ENCODE peak calls at places on chromosomes 16 and 17, in seven cellular contexts. One of them, this sample, is unnamed.

GRCh38 chr16:10831899-10832886 is 13.6 kb upstream of the TVP23A start:
- DNase-seq in progenitor cell of endocrine pancreas: no peak
- DNase-seq in omental fat pad: no peak
- DNase-seq in neural progenitor cell: no peak
- DNase-seq in endodermal cell: no peak
- DNase-seq in heart left ventricle: no peak
- DNase-seq in endothelial cell: no peak
- DNase-seq in this sample: no peak

GRCh38 chr17:10725262-10725661 is 4.6 kb downstream of the TMEM220 start:
- DNase-seq in neural progenitor cell: no peak
- DNase-seq in progenitor cell of endocrine pancreas: no peak
- DNase-seq in endodermal cell: no peak
- DNase-seq in heart left ventricle: no peak
- DNase-seq in omental fat pad: no peak
- DNase-seq in endothelial cell: no peak
- DNase-seq in this sample: no peak

GRCh38 chr16:74199066-74199841 is 97.4 kb upstream of the PSMD7 start:
- DNase-seq in omental fat pad: no peak
- DNase-seq in progenitor cell of endocrine pancreas: no peak
- DNase-seq in endothelial cell: no peak
- DNase-seq in neural progenitor cell: no peak
- DNase-seq in heart left ventricle: no peak
- DNase-seq in endodermal cell: no peak
- DNase-seq in this sample: no peak

GRCh38 chr17:37743612-37743874 is 1.3 kb downstream of the HNF1B start:
- DNase-seq in heart left ventricle: no peak
- DNase-seq in endodermal cell: peak; percentile 88
- DNase-seq in endothelial cell: peak; percentile 30
- DNase-seq in omental fat pad: no peak
- DNase-seq in neural progenitor cell: peak; percentile 66
- DNase-seq in progenitor cell of endocrine pancreas: peak; percentile 36
- DNase-seq in this sample: peak; percentile 91

GRCh38 chr17:39240631-39241030 is 14.9 kb upstream of the STAC2 start:
- DNase-seq in endodermal cell: no peak
- DNase-seq in progenitor cell of endocrine pancreas: no peak
- DNase-seq in neural progenitor cell: no peak
- DNase-seq in endothelial cell: no peak
- DNase-seq in heart left ventricle: no peak
- DNase-seq in omental fat pad: no peak
- DNase-seq in this sample: no peak

GRCh38 chr17:56314026-56314425 is 160.8 kb downstream of the ANKFN1 start:
- DNase-seq in endodermal cell: no peak
- DNase-seq in endothelial cell: no peak
- DNase-seq in progenitor cell of endocrine pancreas: no peak
- DNase-seq in heart left ventricle: no peak
- DNase-seq in omental fat pad: no peak
- DNase-seq in neural progenitor cell: no peak
- DNase-seq in this sample: no peak

GRCh38 chr16:35629001-35629400 is 2169.6 kb downstream of the TP53TG3F start:
- DNase-seq in progenitor cell of endocrine pancreas: no peak
- DNase-seq in endodermal cell: no peak
- DNase-seq in neural progenitor cell: no peak
- DNase-seq in endothelial cell: no peak
- DNase-seq in heart left ventricle: no peak
- DNase-seq in omental fat pad: no peak
- DNase-seq in this sample: no peak

GRCh38 chr17:77140878-77141767 is at the start of gene SEC14L1:
- DNase-seq in progenitor cell of endocrine pancreas: peak; percentile 28
- DNase-seq in endothelial cell: peak; percentile 47
- DNase-seq in endodermal cell: peak; percentile 93
- DNase-seq in heart left ventricle: peak; percentile 44
- DNase-seq in omental fat pad: no peak
- DNase-seq in neural progenitor cell: peak; percentile 79
- DNase-seq in this sample: peak; percentile 25

GRCh38 chr16:79062336-79062735 is 538.2 kb downstream of the MAF start:
- DNase-seq in endothelial cell: no peak
- DNase-seq in endodermal cell: peak; percentile 57
- DNase-seq in heart left ventricle: no peak
- DNase-seq in progenitor cell of endocrine pancreas: no peak
- DNase-seq in neural progenitor cell: no peak
- DNase-seq in omental fat pad: no peak
- DNase-seq in this sample: no peak

GRCh38 chr16:86708431-86708830 is 130.1 kb downstream of the FOXL1 start:
- DNase-seq in endothelial cell: no peak
- DNase-seq in neural progenitor cell: no peak
- DNase-seq in endodermal cell: no peak
- DNase-seq in omental fat pad: no peak
- DNase-seq in progenitor cell of endocrine pancreas: no peak
- DNase-seq in heart left ventricle: no peak
- DNase-seq in this sample: no peak

GRCh38 chr16:8867483-8868271 is 1.1 kb downstream of the CARHSP1 start:
- DNase-seq in neural progenitor cell: peak; percentile 62
- DNase-seq in endothelial cell: no peak
- DNase-seq in progenitor cell of endocrine pancreas: no peak
- DNase-seq in endodermal cell: peak; percentile 76
- DNase-seq in omental fat pad: peak; percentile 51
- DNase-seq in heart left ventricle: peak; percentile 54
- DNase-seq in this sample: peak; percentile 64

GRCh38 chr16:5025171-5025632 is 8.5 kb downstream of the NAGPA start:
- DNase-seq in heart left ventricle: no peak
- DNase-seq in neural progenitor cell: peak; percentile 86
- DNase-seq in endodermal cell: peak; percentile 93
- DNase-seq in endothelial cell: peak; percentile 55
- DNase-seq in omental fat pad: no peak
- DNase-seq in progenitor cell of endocrine pancreas: no peak
- DNase-seq in this sample: peak; percentile 28
- TF ChIP-seq CTCF in heart left ventricle: no peak
- TF ChIP-seq CTCF in neural progenitor cell: peak; percentile 69
- TF ChIP-seq CTCF in endodermal cell: peak; percentile 84
- TF ChIP-seq CTCF in endothelial cell: no peak
- TF ChIP-seq CTCF in omental fat pad: no peak
- TF ChIP-seq CTCF in progenitor cell of endocrine pancreas: peak; percentile 52
- TF ChIP-seq CTCF in this sample: peak; percentile 11

GRCh38 chr16:2386990-2387389 is 42.3 kb upstream of the CCNF start:
- DNase-seq in omental fat pad: no peak
- DNase-seq in endothelial cell: peak; percentile 6
- DNase-seq in endodermal cell: peak; percentile 80
- DNase-seq in progenitor cell of endocrine pancreas: no peak
- DNase-seq in neural progenitor cell: peak; percentile 17
- DNase-seq in heart left ventricle: no peak
- DNase-seq in this sample: no peak
- TF ChIP-seq CTCF in omental fat pad: no peak
- TF ChIP-seq CTCF in endothelial cell: peak; percentile 53
- TF ChIP-seq CTCF in endodermal cell: peak; percentile 77
- TF ChIP-seq CTCF in progenitor cell of endocrine pancreas: peak; percentile 50
- TF ChIP-seq CTCF in neural progenitor cell: peak; percentile 41
- TF ChIP-seq CTCF in heart left ventricle: no peak
- TF ChIP-seq CTCF in this sample: peak; percentile 31

DNA sequence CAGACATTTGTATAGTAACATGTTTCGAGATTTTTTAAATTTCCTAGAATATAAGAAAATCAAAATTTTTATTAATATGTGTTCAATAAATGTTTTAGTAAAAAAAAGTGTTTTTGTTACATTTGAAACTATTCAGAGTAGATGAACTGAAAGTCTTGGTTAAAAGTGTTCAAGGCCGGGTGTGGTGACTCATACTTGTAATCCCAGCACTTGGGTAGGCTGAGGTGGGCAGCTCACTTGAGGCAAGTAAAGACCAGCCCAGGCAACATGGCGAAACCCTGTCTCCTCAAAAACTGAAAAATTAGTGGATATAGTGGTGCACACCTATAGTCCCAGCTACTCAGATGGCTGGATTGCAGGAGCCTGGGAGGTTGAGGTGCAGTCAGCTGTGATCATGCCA is 16.8 kb upstream of the PHKG2 start:
- DNase-seq in progenitor cell of endocrine pancreas: no peak
- DNase-seq in neural progenitor cell: no peak
- DNase-seq in endothelial cell: no peak
- DNase-seq in omental fat pad: no peak
- DNase-seq in heart left ventricle: no peak
- DNase-seq in endodermal cell: no peak
- DNase-seq in this sample: no peak
- TF ChIP-seq CTCF in progenitor cell of endocrine pancreas: no peak
- TF ChIP-seq CTCF in neural progenitor cell: no peak
- TF ChIP-seq CTCF in endothelial cell: no peak
- TF ChIP-seq CTCF in omental fat pad: no peak
- TF ChIP-seq CTCF in heart left ventricle: no peak
- TF ChIP-seq CTCF in endodermal cell: no peak
- TF ChIP-seq CTCF in this sample: no peak

GRCh38 chr16:6232060-6232459 is 1100.6 kb upstream of the RBFOX1 start:
- DNase-seq in omental fat pad: no peak
- DNase-seq in neural progenitor cell: no peak
- DNase-seq in progenitor cell of endocrine pancreas: no peak
- DNase-seq in endothelial cell: no peak
- DNase-seq in endodermal cell: no peak
- DNase-seq in heart left ventricle: no peak
- DNase-seq in this sample: no peak
- TF ChIP-seq CTCF in omental fat pad: no peak
- TF ChIP-seq CTCF in neural progenitor cell: no peak
- TF ChIP-seq CTCF in progenitor cell of endocrine pancreas: no peak
- TF ChIP-seq CTCF in endothelial cell: no peak
- TF ChIP-seq CTCF in endodermal cell: no peak
- TF ChIP-seq CTCF in heart left ventricle: no peak
- TF ChIP-seq CTCF in this sample: no peak

GRCh38 chr17:82616021-82616703 is 32.1 kb downstream of the WDR45B start:
- DNase-seq in neural progenitor cell: no peak
- DNase-seq in endodermal cell: no peak
- DNase-seq in endothelial cell: no peak
- DNase-seq in progenitor cell of endocrine pancreas: no peak
- DNase-seq in heart left ventricle: no peak
- DNase-seq in omental fat pad: no peak
- DNase-seq in this sample: no peak

GRCh38 chr17:82619211-82619610 is 29.0 kb downstream of the WDR45B start:
- DNase-seq in neural progenitor cell: no peak
- DNase-seq in endodermal cell: no peak
- DNase-seq in progenitor cell of endocrine pancreas: no peak
- DNase-seq in omental fat pad: no peak
- DNase-seq in endothelial cell: no peak
- DNase-seq in heart left ventricle: no peak
- DNase-seq in this sample: no peak

GRCh38 chr17:82614095-82614631 is 34.1 kb downstream of the WDR45B start:
- DNase-seq in heart left ventricle: no peak
- DNase-seq in omental fat pad: no peak
- DNase-seq in endothelial cell: no peak
- DNase-seq in neural progenitor cell: no peak
- DNase-seq in progenitor cell of endocrine pancreas: no peak
- DNase-seq in endodermal cell: no peak
- DNase-seq in this sample: no peak

GRCh38 chr17:82613283-82614094 is 34.8 kb downstream of the WDR45B start:
- DNase-seq in heart left ventricle: peak; percentile 33
- DNase-seq in neural progenitor cell: no peak
- DNase-seq in endodermal cell: peak; percentile 77
- DNase-seq in progenitor cell of endocrine pancreas: no peak
- DNase-seq in endothelial cell: no peak
- DNase-seq in omental fat pad: no peak
- DNase-seq in this sample: no peak

DNA sequence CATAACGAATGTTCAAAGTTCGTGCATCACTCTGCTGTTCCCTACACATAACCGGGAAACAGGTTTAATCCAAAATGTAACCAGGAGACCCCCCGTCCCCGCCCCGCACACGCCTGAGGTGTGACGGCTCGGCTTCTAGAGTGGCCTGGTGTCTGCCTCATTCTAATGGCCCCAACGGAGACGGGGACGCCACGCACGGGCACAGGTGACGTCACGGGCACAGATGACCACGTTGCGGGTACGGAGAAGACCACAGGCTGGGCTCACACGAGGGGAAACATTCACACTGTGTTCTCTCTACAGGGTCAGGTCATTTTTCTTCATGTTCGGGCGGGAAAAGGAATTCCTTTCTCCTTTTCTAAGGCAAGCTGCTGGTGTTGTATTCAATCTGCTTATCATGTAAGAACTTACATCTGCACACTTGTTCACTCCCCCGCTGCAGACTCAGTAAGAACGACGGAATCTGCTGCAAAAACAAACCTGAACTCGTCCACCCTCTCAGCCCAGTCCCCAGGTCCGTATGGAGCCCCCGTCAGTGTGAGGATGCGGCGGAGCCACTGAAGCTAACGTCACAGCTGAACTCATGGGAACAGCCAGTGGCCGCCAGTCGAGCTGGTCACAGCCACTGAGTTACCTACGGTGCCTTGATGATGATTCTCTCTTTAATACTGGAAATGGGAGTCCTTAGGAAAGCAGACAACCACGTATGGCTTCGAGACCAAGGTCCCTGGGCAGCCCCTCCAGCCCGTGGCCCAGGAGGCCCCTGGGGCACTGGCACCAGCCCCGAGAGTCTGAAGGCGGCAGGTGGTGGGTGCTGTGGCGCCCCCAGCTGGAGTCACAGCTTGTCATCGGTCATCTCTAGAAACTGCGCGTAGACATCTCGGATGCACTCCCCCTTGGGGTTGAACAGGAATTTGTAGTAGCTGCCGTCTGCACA is 32.9 kb downstream of the WDR45B start:
- DNase-seq in progenitor cell of endocrine pancreas: no peak
- DNase-seq in endodermal cell: peak; percentile 76
- DNase-seq in endothelial cell: no peak
- DNase-seq in omental fat pad: no peak
- DNase-seq in heart left ventricle: no peak
- DNase-seq in neural progenitor cell: peak; percentile 39
- DNase-seq in this sample: no peak
- TF ChIP-seq CTCF in progenitor cell of endocrine pancreas: peak; percentile 21
- TF ChIP-seq CTCF in endodermal cell: peak; percentile 59
- TF ChIP-seq CTCF in endothelial cell: no peak
- TF ChIP-seq CTCF in omental fat pad: no peak
- TF ChIP-seq CTCF in heart left ventricle: no peak
- TF ChIP-seq CTCF in neural progenitor cell: peak; percentile 46
- TF ChIP-seq CTCF in this sample: no peak

DNA sequence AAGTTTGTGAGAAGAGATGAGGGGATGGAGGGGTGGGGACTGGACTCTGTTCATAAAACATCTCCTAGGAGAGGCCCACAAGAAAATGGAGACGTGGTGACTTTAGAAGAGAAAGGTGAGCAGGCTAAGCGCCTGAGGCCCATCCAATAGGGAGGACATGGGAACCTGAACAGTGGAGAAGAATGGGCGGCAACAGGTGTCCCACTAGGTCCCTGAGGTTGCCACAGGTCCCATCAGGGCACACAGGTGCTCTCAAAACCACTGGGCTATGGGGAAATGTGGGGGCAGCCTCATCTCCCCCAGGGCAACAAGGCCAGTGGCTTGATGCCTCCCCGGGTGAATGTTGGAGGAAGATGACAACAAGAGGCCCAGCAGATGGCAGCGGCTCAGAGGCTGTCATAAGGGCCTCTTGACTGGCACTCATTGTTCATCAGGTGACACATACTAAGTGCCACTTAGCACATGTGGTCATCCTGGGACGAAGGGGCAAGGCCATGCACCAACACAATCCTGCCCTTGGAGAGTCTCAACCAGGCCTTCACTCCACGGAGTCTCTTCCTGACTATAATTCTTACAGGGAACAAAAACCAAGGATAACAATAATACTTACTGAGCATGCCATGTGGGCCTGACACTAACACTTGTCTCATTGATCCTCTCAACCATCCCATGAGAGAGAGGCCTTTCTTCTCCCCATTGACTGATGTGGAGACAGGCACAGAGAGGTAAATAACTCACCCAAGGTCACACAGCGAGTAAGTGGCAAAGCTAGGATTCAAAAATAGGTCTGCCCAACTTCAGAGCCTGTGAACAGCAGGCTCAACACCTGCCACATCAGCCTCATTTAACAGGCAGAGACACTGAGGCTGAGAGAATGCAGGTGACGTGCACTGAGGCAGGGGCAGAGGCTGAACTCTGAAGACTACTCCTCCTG is 38.0 kb downstream of the CUEDC1 start:
- DNase-seq in neural progenitor cell: no peak
- DNase-seq in endothelial cell: no peak
- DNase-seq in progenitor cell of endocrine pancreas: no peak
- DNase-seq in heart left ventricle: no peak
- DNase-seq in endodermal cell: peak; percentile 61
- DNase-seq in omental fat pad: no peak
- DNase-seq in this sample: no peak
- TF ChIP-seq CTCF in neural progenitor cell: no peak
- TF ChIP-seq CTCF in endothelial cell: no peak
- TF ChIP-seq CTCF in progenitor cell of endocrine pancreas: no peak
- TF ChIP-seq CTCF in heart left ventricle: no peak
- TF ChIP-seq CTCF in endodermal cell: no peak
- TF ChIP-seq CTCF in omental fat pad: no peak
- TF ChIP-seq CTCF in this sample: no peak